ENCODE peak calls at places on chromosomes 16 and 17, in seven cellular contexts. Z is left ventricle myocardium superior; Q is GM12892; H is EH; S is C1 segment of cervical spinal cord; K is RWPE1; X is CD8-positive, alpha-beta memory T cell. T is an unnamed sample.

GRCh38 chr17:42980766-42981397 is 517 bp downstream of the RUNDC1 start:
- DNase-seq in S (no peak), H (peak; percentile 66), Q (peak; percentile 60), X (peak; percentile 47), Z (peak; percentile 58), K (peak; percentile 65), T (peak; percentile 63)

GRCh38 chr17:65055708-65056638 is 567 bp downstream of the GNA13 start:
- DNase-seq in X (peak; percentile 44), Q (no peak), S (peak; percentile 92), H (peak; percentile 56), K (peak; percentile 44), Z (peak; percentile 74), T (peak; percentile 70)

GRCh38 chr17:67689534-67690177 is 28.1 kb upstream of the NOL11 start:
- DNase-seq in X (peak; percentile 36), H (peak; percentile 68), Z (no peak), Q (peak; percentile 44), K (peak; percentile 56), S (peak; percentile 8), T (peak; percentile 40)

GRCh38 chr16:4696905-4697866 is 3.8 kb downstream of the NUDT16L1 start:
- DNase-seq in H (no peak), Q (no peak), X (no peak), S (no peak), K (no peak), Z (no peak), T (no peak)

GRCh38 chr16:69936252-69936651 is 14.9 kb upstream of the CLEC18A start:
- DNase-seq in K (no peak), X (no peak), H (no peak), Q (no peak), S (no peak), Z (no peak), T (no peak)

GRCh38 chr16:3283525-3284447 is 495 bp downstream of the ZNF263 start:
- DNase-seq in K (no peak), H (no peak), S (no peak), Q (no peak), Z (no peak), X (no peak), T (peak; percentile 11)

GRCh38 chr17:70552230-70552981 is 383.1 kb downstream of the KCNJ2 start:
- DNase-seq in S (peak; percentile 24), X (no peak), K (peak; percentile 18), H (peak; percentile 38), Q (no peak), Z (no peak), T (peak; percentile 4)

GRCh38 chr17:31092475-31093064 is 2.2 kb upstream of the NF1 start:
- DNase-seq in Q (no peak), K (no peak), H (peak; percentile 51), Z (no peak), S (no peak), X (no peak), T (no peak)

GRCh38 chr17:34902761-34903325 is 58.4 kb downstream of the CCT6B start:
- DNase-seq in Z (no peak), H (no peak), K (no peak), Q (no peak), X (no peak), S (no peak), T (no peak)

GRCh38 chr17:77418609-77419008 is 277.8 kb downstream of the SEC14L1 start:
- DNase-seq in X (no peak), H (no peak), S (no peak), Q (no peak), Z (no peak), K (no peak), T (no peak)

GRCh38 chr17:81131486-81132196 is 33.7 kb upstream of the PVALEF start:
- DNase-seq in Q (no peak), S (no peak), X (no peak), H (no peak), K (no peak), Z (no peak), T (no peak)

GRCh38 chr17:57281887-57282653 is 25.7 kb downstream of the MSI2 start:
- DNase-seq in Q (no peak), Z (no peak), H (peak; percentile 42), X (no peak), K (no peak), S (no peak), T (no peak)

GRCh38 chr17:76716146-76716833 is 5.5 kb upstream of the MXRA7 start:
- DNase-seq in K (no peak), Q (no peak), X (peak; percentile 76), H (peak; percentile 98), S (no peak), Z (no peak), T (peak; percentile 97)

GRCh38 chr16:19883296-19883951 is 1.2 kb downstream of the GPRC5B start:
- DNase-seq in K (no peak), S (peak; percentile 87), Z (peak; percentile 74), X (no peak), H (no peak), Q (no peak), T (no peak)

GRCh38 chr17:40617678-40618240 is 29.9 kb downstream of the SMARCE1 start:
- DNase-seq in Z (no peak), K (no peak), X (no peak), H (no peak), S (no peak), Q (no peak), T (no peak)

GRCh38 chr17:73141411-73141810 is 23.4 kb upstream of the SSTR2 start:
- DNase-seq in Z (no peak), Q (no peak), S (no peak), H (no peak), X (no peak), K (no peak), T (no peak)

GRCh38 chr17:21463204-21463661 is 87.1 kb downstream of the KCNJ12 start:
- DNase-seq in K (no peak), Q (no peak), X (no peak), S (no peak), Z (no peak), H (no peak), T (no peak)

GRCh38 chr16:17431012-17431411 is 39.7 kb downstream of the XYLT1 start:
- DNase-seq in Q (no peak), Z (no peak), X (no peak), H (peak; percentile 73), K (no peak), S (no peak), T (no peak)

GRCh38 chr17:82367724-82368524 is 3.6 kb upstream of the UTS2R start:
- DNase-seq in Q (no peak), X (no peak), S (no peak), Z (no peak), H (peak; percentile 16), K (no peak), T (peak; percentile 43)

GRCh38 chr17:8125947-8126305 is 2.0 kb upstream of the HES7 start:
- DNase-seq in X (no peak), H (peak; percentile 40), K (no peak), Z (no peak), Q (no peak), S (no peak), T (peak; percentile 31)

GRCh38 chr17:45096141-45096540 is 35.0 kb downstream of the NMT1 start:
- DNase-seq in H (peak; percentile 62), S (no peak), K (no peak), Z (no peak), X (no peak), Q (no peak), T (no peak)

GRCh38 chr17:42050360-42051012 is at the start of gene C17orf113:
- DNase-seq in Q (peak; percentile 74), Z (peak; percentile 78), H (peak; percentile 40), S (no peak), K (peak; percentile 55), X (peak; percentile 21), T (peak; percentile 67)

GRCh38 chr17:19716108-19717030 is at the start of gene SLC47A2:
- DNase-seq in H (peak; percentile 7), Z (no peak), Q (no peak), S (no peak), K (no peak), X (no peak), T (peak; percentile 20)

GRCh38 chr17:42531455-42532354 is 4.3 kb upstream of the NAGLU start:
- DNase-seq in K (no peak), X (peak; percentile 52), Q (no peak), Z (peak; percentile 86), H (peak; percentile 64), S (peak; percentile 36), T (peak; percentile 61)